ENCODE peak calls at places on chromosomes 7 and 10, in eight cellular contexts. W is colonic mucosa, B is HFFc6, R is heart right ventricle, I is mammary epithelial cell, H is lung, Q is SK-N-SH, K is tibial nerve. L is an unnamed sample.

GRCh38 chr7:767580-767940 is 40.5 kb upstream of the PRKAR1B start:
- DNase-seq in B (no peak), R (no peak), H (no peak), W (no peak), K (no peak), Q (peak), I (peak), L (no peak)

GRCh38 chr10:13943735-13944398 is 357.1 kb downstream of the PRPF18 start:
- DNase-seq in R (no peak), B (no peak), I (no peak), H (no peak), Q (no peak), W (no peak), K (no peak), L (no peak)

GRCh38 chr10:1115262-1115955 is 59.2 kb downstream of the WDR37 start:
- DNase-seq in R (no peak), I (no peak), Q (no peak), H (no peak), W (peak), K (no peak), B (no peak), L (no peak)

GRCh38 chr7:133778472-133778871 is 348.7 kb upstream of the LRGUK start:
- DNase-seq in B (no peak), I (peak), W (no peak), H (no peak), K (no peak), R (no peak), Q (no peak), L (peak)

GRCh38 chr7:102432476-102433318 is 678 bp upstream of the ORAI2 start:
- DNase-seq in W (no peak), R (no peak), Q (no peak), H (no peak), I (no peak), K (no peak), B (no peak), L (no peak)

GRCh38 chr7:152354061-152354460 is 81.7 kb downstream of the KMT2C start:
- DNase-seq in K (no peak), H (no peak), I (no peak), Q (no peak), B (peak), W (no peak), R (no peak), L (no peak)

GRCh38 chr7:76206633-76207032 is 4.9 kb downstream of the SRRM3 start:
- DNase-seq in K (no peak), Q (peak), R (no peak), I (no peak), W (no peak), H (no peak), B (no peak), L (no peak)

GRCh38 chr7:157010588-157011332 is at the start of gene MNX1:
- DNase-seq in K (no peak), H (peak), B (no peak), R (peak), W (peak), Q (peak), I (peak), L (peak)

GRCh38 chr7:45643630-45644029 is 69.5 kb downstream of the ADCY1 start:
- DNase-seq in I (no peak), B (no peak), W (no peak), R (no peak), H (no peak), Q (no peak), K (no peak), L (peak)

GRCh38 chr7:120168066-120168465 is 104.9 kb upstream of the KCND2 start:
- DNase-seq in I (peak), R (no peak), B (no peak), H (no peak), Q (no peak), K (no peak), W (no peak), L (no peak)

GRCh38 chr7:108448777-108449576 is 7.3 kb downstream of the NRCAM start:
- DNase-seq in Q (peak), B (no peak), I (no peak), R (no peak), K (no peak), W (no peak), H (no peak), L (peak)

GRCh38 chr7:102393467-102393866 is 2.7 kb upstream of the PRKRIP1 start:
- DNase-seq in H (no peak), W (no peak), R (no peak), Q (no peak), B (no peak), I (no peak), K (no peak), L (no peak)

GRCh38 chr7:98168181-98168903 is 42.9 kb upstream of the BHLHA15 start:
- DNase-seq in R (no peak), I (peak), W (peak), K (peak), B (peak), Q (peak), H (peak), L (peak)

GRCh38 chr7:28203498-28204240 is 23.1 kb upstream of the JAZF1 start:
- DNase-seq in B (no peak), K (no peak), H (no peak), W (no peak), I (no peak), R (no peak), Q (no peak), L (no peak)

GRCh38 chr10:96645191-96645721 is 58.4 kb upstream of the TM9SF3 start:
- DNase-seq in Q (no peak), B (no peak), W (no peak), R (no peak), K (peak), H (no peak), I (no peak), L (peak)

GRCh38 chr7:7254908-7255307 is 72.6 kb downstream of the C1GALT1 start:
- DNase-seq in W (no peak), B (no peak), R (no peak), K (no peak), H (no peak), Q (no peak), I (no peak), L (no peak)

GRCh38 chr7:101575168-101575567 is 53.9 kb downstream of the MYL10 start:
- DNase-seq in Q (no peak), R (no peak), H (no peak), K (no peak), B (no peak), I (no peak), W (no peak), L (no peak)

GRCh38 chr7:44172803-44173424 is 16.3 kb downstream of the GCK start:
- DNase-seq in I (no peak), R (no peak), K (no peak), B (no peak), Q (no peak), W (no peak), H (no peak), L (no peak)

GRCh38 chr10:125127986-125128385 is 32.4 kb downstream of the CTBP2 start:
- DNase-seq in H (no peak), Q (no peak), B (no peak), R (no peak), I (no peak), K (no peak), W (no peak), L (no peak)

GRCh38 chr7:7805511-7806153 is 87.2 kb upstream of the RPA3 start:
- DNase-seq in I (no peak), Q (no peak), W (no peak), R (no peak), H (no peak), B (no peak), K (no peak), L (no peak)

GRCh38 chr10:82867056-82867455 is 992.1 kb downstream of the NRG3 start:
- DNase-seq in R (no peak), H (no peak), B (peak), Q (no peak), K (no peak), I (no peak), W (no peak), L (no peak)

GRCh38 chr7:1706721-1707613 is 36.9 kb downstream of the ELFN1 start:
- DNase-seq in K (no peak), Q (peak), I (no peak), H (no peak), B (no peak), R (no peak), W (no peak), L (no peak)

GRCh38 chr10:89047397-89047796 is 56.8 kb downstream of the FAS start:
- DNase-seq in I (no peak), H (no peak), B (peak), W (no peak), K (no peak), Q (no peak), R (no peak), L (no peak)
- TF ChIP-seq CTCF in I (no peak), H (no peak), B (no peak), W (no peak), K (no peak), Q (no peak), R (no peak), L (no peak)

DNA sequence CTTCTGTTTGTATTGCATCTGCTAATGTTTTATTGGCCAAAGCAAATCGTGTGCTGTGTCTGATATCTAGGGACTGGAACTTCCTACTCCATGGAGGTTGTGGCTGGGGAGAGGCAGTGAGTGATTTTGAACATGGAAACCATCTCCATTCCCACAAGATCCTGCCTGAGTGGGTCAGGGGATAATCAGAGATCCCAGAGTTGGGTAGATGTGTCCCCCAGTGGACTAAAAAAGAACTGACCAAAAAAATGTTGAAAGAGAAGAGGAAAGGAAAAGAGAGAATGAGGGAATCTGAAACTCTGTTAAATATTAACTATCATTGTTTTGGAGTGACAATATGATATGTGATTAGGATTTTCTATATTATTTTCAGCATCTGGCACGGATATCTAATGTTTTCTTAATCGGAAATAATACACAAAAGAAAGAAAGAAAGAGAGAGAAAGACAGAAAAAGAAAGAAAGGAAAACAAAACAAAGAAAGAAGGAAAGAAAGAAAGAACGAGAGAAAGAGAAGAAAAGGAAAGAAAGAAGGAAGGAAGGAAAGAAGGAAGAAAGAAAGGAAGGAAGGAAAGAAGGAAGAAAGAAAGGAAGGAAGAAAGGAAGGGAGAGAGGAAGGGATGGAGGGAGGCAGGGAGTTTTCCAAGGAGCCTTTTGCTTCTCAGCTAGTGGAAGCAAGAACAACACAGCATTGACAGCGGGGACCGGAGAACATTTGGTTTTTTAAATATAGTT is 638.5 kb downstream of the CCSER2 start:
- DNase-seq in Q (peak), H (no peak), K (no peak), R (no peak), I (no peak), B (no peak), W (no peak), L (no peak)
- TF ChIP-seq CTCF in Q (no peak), H (no peak), K (no peak), R (no peak), I (no peak), B (no peak), W (no peak), L (no peak)

GRCh38 chr10:59677253-59677831 is 32.3 kb downstream of the SLC16A9 start:
- DNase-seq in H (no peak), R (no peak), K (no peak), Q (no peak), I (no peak), B (no peak), W (no peak), L (no peak)
- TF ChIP-seq CTCF in H (no peak), R (no peak), K (no peak), Q (no peak), I (no peak), B (no peak), W (no peak), L (no peak)

DNA sequence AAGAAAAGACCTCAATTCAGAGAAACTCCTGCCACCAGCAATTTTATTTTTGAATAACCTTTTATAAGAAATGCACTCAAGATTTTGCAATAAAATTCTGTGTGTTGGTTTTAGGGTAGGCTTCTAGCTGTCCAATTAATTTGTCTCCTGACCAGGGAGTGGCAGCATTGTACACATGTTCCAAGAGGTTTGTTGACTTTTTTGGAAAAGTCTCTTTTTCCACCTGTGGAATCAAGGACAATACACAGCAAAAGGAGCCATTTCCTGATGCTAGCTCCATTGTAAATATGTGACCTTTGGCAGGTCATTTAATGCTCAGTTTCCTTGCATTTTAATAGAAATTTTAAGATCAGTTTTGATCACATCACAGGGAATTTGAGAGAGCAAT is 1.8 kb downstream of the GIMAP5 start:
- DNase-seq in B (no peak), R (no peak), I (no peak), H (no peak), K (no peak), W (no peak), Q (no peak), L (no peak)
- TF ChIP-seq CTCF in B (no peak), R (peak), I (peak), H (no peak), K (no peak), W (no peak), Q (no peak), L (no peak)

GRCh38 chr10:113326160-113327111 is 226.4 kb upstream of the HABP2 start:
- DNase-seq in I (peak), W (no peak), Q (peak), K (peak), R (no peak), H (no peak), B (peak), L (peak)
- TF ChIP-seq CTCF in I (no peak), W (no peak), Q (peak), K (no peak), R (no peak), H (no peak), B (peak), L (no peak)

GRCh38 chr10:29637537-29637936 is 2.8 kb upstream of the SVIL start:
- DNase-seq in Q (no peak), W (no peak), B (no peak), I (no peak), H (no peak), R (no peak), K (no peak), L (no peak)

GRCh38 chr10:29636178-29636577 is 1.4 kb upstream of the SVIL start:
- DNase-seq in H (no peak), R (no peak), B (peak), W (no peak), I (peak), Q (no peak), K (no peak), L (no peak)

GRCh38 chr10:29634105-29634504 is 666 bp downstream of the SVIL start:
- DNase-seq in I (peak), H (no peak), W (no peak), Q (no peak), K (no peak), R (no peak), B (no peak), L (no peak)

GRCh38 chr10:29635711-29636144 is 957 bp upstream of the SVIL start:
- DNase-seq in H (no peak), W (peak), R (no peak), I (peak), K (no peak), B (no peak), Q (no peak), L (no peak)

DNA sequence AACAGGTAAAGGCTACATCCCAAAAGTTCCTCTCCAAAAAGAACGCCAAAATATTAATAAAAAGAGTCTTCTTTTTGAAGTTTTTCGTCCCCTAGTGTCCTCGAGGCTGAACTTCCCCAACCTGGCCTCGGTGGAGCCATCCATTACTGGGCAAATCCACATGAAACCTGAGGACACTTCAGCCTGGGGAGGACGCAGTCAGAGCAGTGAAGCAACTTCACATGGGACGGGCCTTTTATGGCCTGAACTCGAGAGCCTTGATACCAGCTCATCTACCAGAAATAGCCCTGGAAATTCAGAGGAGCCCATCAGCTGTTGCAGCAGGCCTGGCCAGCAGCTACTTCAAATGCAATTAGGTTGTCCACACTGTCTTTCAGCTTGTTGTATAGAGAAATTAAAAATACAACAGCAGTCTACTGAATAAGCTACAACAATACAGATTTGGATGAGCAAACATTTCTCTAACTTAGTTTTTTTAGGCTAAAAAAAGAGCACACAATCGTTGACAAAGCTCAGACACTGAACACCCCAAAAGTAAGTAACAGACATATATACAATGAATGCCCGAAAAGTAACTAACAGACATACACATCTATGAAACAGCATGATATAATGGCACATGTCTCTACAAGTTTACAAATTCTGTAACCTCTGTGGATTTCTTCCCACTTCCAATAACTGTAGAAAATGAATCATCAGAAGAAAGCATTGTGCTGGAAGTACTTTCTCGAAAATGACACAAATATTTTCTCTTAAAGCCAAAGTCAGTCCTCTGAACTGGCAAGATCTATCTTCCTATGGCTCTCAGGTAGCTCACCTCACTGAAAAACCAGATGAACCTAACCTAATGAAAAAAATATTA is at the start of gene SVIL:
- DNase-seq in K (peak), I (peak), W (peak), H (peak), B (peak), Q (no peak), R (peak), L (no peak)
- TF ChIP-seq CTCF in K (no peak), I (peak), W (no peak), H (no peak), B (no peak), Q (no peak), R (no peak), L (no peak)

GRCh38 chr10:68988530-68989316 is at the start of gene KIFBP:
- DNase-seq in W (peak), K (peak), Q (peak), B (peak), H (peak), R (peak), I (peak), L (peak)
- TF ChIP-seq CTCF in W (peak), K (peak), Q (peak), B (peak), H (peak), R (peak), I (peak), L (peak)

GRCh38 chr10:69513617-69514016 is 59.6 kb downstream of the NEUROG3 start:
- DNase-seq in R (no peak), K (no peak), B (no peak), W (no peak), I (no peak), Q (no peak), H (no peak), L (no peak)
- TF ChIP-seq CTCF in R (no peak), K (no peak), B (no peak), W (no peak), I (peak), Q (no peak), H (no peak), L (no peak)

L was measured in GM20000.